ENCODE peak calls at places on chromosomes 16 and 17, in five cellular contexts. Z, P, A, O and C are unnamed samples.

GRCh38 chr17:1095093-1095852 is 84.5 kb downstream of the ABR start:
- DNase-seq in Z (no peak), P (no peak), A (peak; percentile 55), O (no peak), C (no peak)

GRCh38 chr16:13558752-13559151 is 361.2 kb upstream of the ERCC4 start:
- DNase-seq in Z (no peak), P (no peak), A (no peak), O (no peak), C (no peak)

GRCh38 chr17:27569257-27569722 is 61.7 kb upstream of the LGALS9 start:
- DNase-seq in Z (peak; percentile 93), P (no peak), A (no peak), O (no peak), C (no peak)

GRCh38 chr16:75745242-75745641 is 19.0 kb upstream of the CPHXL start:
- DNase-seq in Z (no peak), P (no peak), A (no peak), O (no peak), C (no peak)

GRCh38 chr16:3157229-3158013 is 22.6 kb downstream of the ZNF213 start:
- DNase-seq in Z (peak; percentile 94), P (peak; percentile 82), A (peak; percentile 72), O (peak; percentile 82), C (peak; percentile 77)

GRCh38 chr17:81939881-81940385 is 2.8 kb upstream of the PYCR1 start:
- DNase-seq in Z (no peak), P (peak; percentile 71), A (peak; percentile 62), O (no peak), C (no peak)

GRCh38 chr16:86011532-86011931 is 112.6 kb downstream of the IRF8 start:
- DNase-seq in Z (no peak), P (peak; percentile 17), A (no peak), O (peak; percentile 20), C (no peak)

GRCh38 chr17:44777394-44778348 is 18.9 kb downstream of the ADAM11 start:
- DNase-seq in Z (no peak), P (no peak), A (no peak), O (no peak), C (no peak)

GRCh38 chr17:9020096-9020823 is 1.1 kb upstream of the NTN1 start:
- DNase-seq in Z (no peak), P (peak; percentile 47), A (no peak), O (no peak), C (no peak)

GRCh38 chr16:27145630-27146029 is 57.7 kb upstream of the KDM8 start:
- DNase-seq in Z (no peak), P (no peak), A (no peak), O (no peak), C (no peak)

GRCh38 chr17:58666858-58667267 is 25.0 kb downstream of the TEX14 start:
- DNase-seq in Z (peak; percentile 95), P (peak; percentile 86), A (peak; percentile 74), O (peak; percentile 78), C (peak; percentile 85)

GRCh38 chr17:82450357-82451106 is at the start of gene CYBC1:
- DNase-seq in Z (peak; percentile 95), P (peak; percentile 97), A (peak; percentile 96), O (peak; percentile 94), C (peak; percentile 96)

GRCh38 chr17:65323055-65323454 is 185.9 kb downstream of the RGS9 start:
- DNase-seq in Z (peak; percentile 4), P (no peak), A (no peak), O (no peak), C (no peak)

GRCh38 chr17:7383742-7384488 is 3.0 kb downstream of the TNK1 start:
- DNase-seq in Z (no peak), P (peak; percentile 72), A (peak; percentile 34), O (no peak), C (peak; percentile 54)

GRCh38 chr17:69732272-69732671 is 317.8 kb downstream of the MAP2K6 start:
- DNase-seq in Z (no peak), P (no peak), A (no peak), O (no peak), C (no peak)

GRCh38 chr16:50808929-50809538 is 67.1 kb downstream of the CYLD start:
- DNase-seq in Z (no peak), P (no peak), A (no peak), O (no peak), C (no peak)

GRCh38 chr17:32519769-32520701 is 33.2 kb downstream of the CDK5R1 start:
- DNase-seq in Z (no peak), P (peak; percentile 50), A (peak; percentile 30), O (no peak), C (peak; percentile 38)

GRCh38 chr17:64110436-64111152 is 19.4 kb downstream of the ERN1 start:
- DNase-seq in Z (peak; percentile 63), P (no peak), A (no peak), O (no peak), C (no peak)

GRCh38 chr17:2259769-2260536 is 43.6 kb downstream of the SMG6 start:
- DNase-seq in Z (no peak), P (peak; percentile 74), A (no peak), O (no peak), C (peak; percentile 64)

GRCh38 chr17:50864747-50865059 is 1.5 kb downstream of the TOB1 start:
- DNase-seq in Z (no peak), P (no peak), A (no peak), O (no peak), C (no peak)

GRCh38 chr17:50866261-50866949 is at the start of gene TOB1:
- DNase-seq in Z (peak; percentile 96), P (peak; percentile 99), A (peak; percentile 98), O (peak; percentile 99), C (peak; percentile 99)

GRCh38 chr17:50865868-50866260 is 290 bp downstream of the TOB1 start:
- DNase-seq in Z (no peak), P (no peak), A (no peak), O (no peak), C (no peak)

GRCh38 chr17:50863931-50864330 is 2.2 kb downstream of the TOB1 start:
- DNase-seq in Z (no peak), P (no peak), A (no peak), O (no peak), C (no peak)

GRCh38 chr17:50865060-50865867 is 890 bp downstream of the TOB1 start:
- DNase-seq in Z (peak; percentile 70), P (peak; percentile 85), A (peak; percentile 64), O (peak; percentile 83), C (peak; percentile 53)
- TF ChIP-seq POLR2AphosphoS5 in Z (peak; percentile 52), P (peak; percentile 78), A (no peak), O (no peak), C (peak; percentile 43)

GRCh38 chr16:73082608-73083007 is 34.7 kb upstream of the ZFHX3 start:
- DNase-seq in Z (no peak), P (peak; percentile 77), A (no peak), O (no peak), C (no peak)
- TF ChIP-seq EP300 in Z (no peak), P (no peak), A (no peak), O (no peak), C (no peak)

GRCh38 chr16:81617021-81617346 is 162.1 kb upstream of the PLCG2 start:
- DNase-seq in Z (no peak), P (no peak), A (no peak), O (no peak), C (no peak)

GRCh38 chr16:81614654-81615359 is 164.3 kb upstream of the PLCG2 start:
- DNase-seq in Z (no peak), P (no peak), A (no peak), O (no peak), C (no peak)

GRCh38 chr16:81615411-81615810 is 163.7 kb upstream of the PLCG2 start:
- DNase-seq in Z (no peak), P (no peak), A (no peak), O (no peak), C (no peak)

GRCh38 chr16:81615833-81616232 is 163.3 kb upstream of the PLCG2 start:
- DNase-seq in Z (no peak), P (no peak), A (no peak), O (no peak), C (no peak)

DNA sequence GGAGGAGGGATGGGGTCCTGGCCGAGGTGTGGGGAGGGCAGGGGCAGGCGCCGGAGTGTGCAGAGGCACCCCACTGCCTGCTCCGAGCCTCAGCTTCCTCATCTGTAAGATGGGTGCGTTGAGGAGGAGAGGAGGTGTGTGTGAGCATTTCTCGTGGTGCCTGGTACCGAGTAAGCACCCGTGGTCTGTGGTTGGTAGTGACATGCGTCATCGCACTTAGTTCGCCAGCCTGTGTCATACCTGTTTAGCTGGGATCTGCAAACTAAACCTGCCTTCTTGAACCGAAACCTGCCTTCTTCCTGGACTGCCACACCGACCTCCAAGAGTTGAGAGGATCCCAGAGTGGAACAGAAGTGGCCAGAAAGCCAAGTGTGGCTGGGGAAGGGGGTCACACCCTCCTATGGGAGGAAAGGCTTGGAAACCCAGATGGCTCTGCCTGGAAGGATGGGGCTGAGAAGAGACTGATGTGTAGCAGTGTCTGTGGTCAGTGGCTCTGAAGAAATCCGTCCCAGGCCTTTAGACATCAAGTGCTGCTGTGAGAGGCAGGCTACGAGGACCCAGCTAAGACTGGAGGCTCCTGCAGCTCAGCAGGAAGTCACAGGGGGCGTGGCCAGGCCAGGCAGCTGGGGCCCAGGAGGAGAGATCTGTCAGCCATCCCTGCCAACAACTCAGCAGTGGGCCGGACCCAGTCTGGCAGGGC is 162.6 kb upstream of the PLCG2 start:
- DNase-seq in Z (no peak), P (peak; percentile 86), A (peak; percentile 73), O (peak; percentile 75), C (peak; percentile 77)
- TF ChIP-seq POLR2AphosphoS5 in Z (no peak), P (no peak), A (no peak), O (no peak), C (no peak)

GRCh38 chr17:54096216-54096615 is 273.5 kb downstream of the KIF2B start:
- DNase-seq in Z (no peak), P (no peak), A (no peak), O (no peak), C (no peak)
- TF ChIP-seq EP300 in Z (no peak), P (no peak), A (no peak), O (no peak), C (no peak)

GRCh38 chr16:64880994-64881393 is 240.9 kb downstream of the CDH11 start:
- DNase-seq in Z (no peak), P (no peak), A (no peak), O (no peak), C (no peak)
- TF ChIP-seq POLR2AphosphoS5 in Z (no peak), P (no peak), A (no peak), O (no peak), C (no peak)